ENCODE peak calls at places on chromosomes 4 and X, in six cellular contexts. One of them, this sample, is unnamed.

GRCh38 chr4:10180603-10180926 is 64.0 kb upstream of the WDR1 start:
- DNase-seq in activated T-cell treated with anti-CD3 and anti-CD28 coated beads for 1 hour: no peak
- DNase-seq in T-helper 1 cell: no peak
- DNase-seq in stimulated activated CD4-positive, alpha-beta T cell treated with anti-CD3 and anti-CD28 coated beads, Interleukin-1b, Interleukin-23, amount 100 ng/mL, for 24 hours: no peak
- DNase-seq in A172: no peak
- DNase-seq in T-cell: no peak
- DNase-seq in this sample: no peak

GRCh38 chrX:154797006-154797405 is 8.3 kb downstream of the MPP1 start:
- DNase-seq in T-cell: no peak
- DNase-seq in A172: peak; percentile 67
- DNase-seq in activated T-cell treated with anti-CD3 and anti-CD28 coated beads for 1 hour: no peak
- DNase-seq in T-helper 1 cell: no peak
- DNase-seq in stimulated activated CD4-positive, alpha-beta T cell treated with anti-CD3 and anti-CD28 coated beads, Interleukin-1b, Interleukin-23, amount 100 ng/mL, for 24 hours: no peak
- DNase-seq in this sample: no peak

GRCh38 chr4:165426769-165427168 is 48.0 kb downstream of the CPE start:
- DNase-seq in T-helper 1 cell: no peak
- DNase-seq in A172: no peak
- DNase-seq in T-cell: no peak
- DNase-seq in stimulated activated CD4-positive, alpha-beta T cell treated with anti-CD3 and anti-CD28 coated beads, Interleukin-1b, Interleukin-23, amount 100 ng/mL, for 24 hours: no peak
- DNase-seq in activated T-cell treated with anti-CD3 and anti-CD28 coated beads for 1 hour: no peak
- DNase-seq in this sample: no peak

GRCh38 chr4:6916587-6917444 is 7.2 kb downstream of the TBC1D14 start:
- DNase-seq in T-helper 1 cell: peak; percentile 60
- DNase-seq in stimulated activated CD4-positive, alpha-beta T cell treated with anti-CD3 and anti-CD28 coated beads, Interleukin-1b, Interleukin-23, amount 100 ng/mL, for 24 hours: peak; percentile 41
- DNase-seq in activated T-cell treated with anti-CD3 and anti-CD28 coated beads for 1 hour: peak; percentile 40
- DNase-seq in A172: peak; percentile 74
- DNase-seq in T-cell: peak; percentile 30
- DNase-seq in this sample: peak; percentile 60

GRCh38 chr4:53923921-53924320 is 140.5 kb downstream of the CHIC2 start:
- DNase-seq in T-cell: no peak
- DNase-seq in activated T-cell treated with anti-CD3 and anti-CD28 coated beads for 1 hour: no peak
- DNase-seq in stimulated activated CD4-positive, alpha-beta T cell treated with anti-CD3 and anti-CD28 coated beads, Interleukin-1b, Interleukin-23, amount 100 ng/mL, for 24 hours: no peak
- DNase-seq in T-helper 1 cell: no peak
- DNase-seq in A172: no peak
- DNase-seq in this sample: no peak

GRCh38 chr4:143406523-143406922 is 69.8 kb downstream of the GAB1 start:
- DNase-seq in T-helper 1 cell: no peak
- DNase-seq in activated T-cell treated with anti-CD3 and anti-CD28 coated beads for 1 hour: no peak
- DNase-seq in A172: no peak
- DNase-seq in T-cell: no peak
- DNase-seq in stimulated activated CD4-positive, alpha-beta T cell treated with anti-CD3 and anti-CD28 coated beads, Interleukin-1b, Interleukin-23, amount 100 ng/mL, for 24 hours: peak; percentile 3
- DNase-seq in this sample: no peak

GRCh38 chr4:169229571-169230028 is 41.2 kb downstream of the SH3RF1 start:
- DNase-seq in activated T-cell treated with anti-CD3 and anti-CD28 coated beads for 1 hour: no peak
- DNase-seq in T-cell: no peak
- DNase-seq in stimulated activated CD4-positive, alpha-beta T cell treated with anti-CD3 and anti-CD28 coated beads, Interleukin-1b, Interleukin-23, amount 100 ng/mL, for 24 hours: no peak
- DNase-seq in A172: peak; percentile 95
- DNase-seq in T-helper 1 cell: no peak
- DNase-seq in this sample: no peak

GRCh38 chr4:10164877-10165283 is 48.3 kb upstream of the WDR1 start:
- DNase-seq in T-helper 1 cell: no peak
- DNase-seq in T-cell: no peak
- DNase-seq in activated T-cell treated with anti-CD3 and anti-CD28 coated beads for 1 hour: no peak
- DNase-seq in A172: peak; percentile 26
- DNase-seq in stimulated activated CD4-positive, alpha-beta T cell treated with anti-CD3 and anti-CD28 coated beads, Interleukin-1b, Interleukin-23, amount 100 ng/mL, for 24 hours: no peak
- DNase-seq in this sample: no peak

GRCh38 chr4:162782096-162782777 is 384.5 kb downstream of the NAF1 start:
- DNase-seq in activated T-cell treated with anti-CD3 and anti-CD28 coated beads for 1 hour: no peak
- DNase-seq in A172: no peak
- DNase-seq in stimulated activated CD4-positive, alpha-beta T cell treated with anti-CD3 and anti-CD28 coated beads, Interleukin-1b, Interleukin-23, amount 100 ng/mL, for 24 hours: no peak
- DNase-seq in T-cell: no peak
- DNase-seq in T-helper 1 cell: no peak
- DNase-seq in this sample: no peak

GRCh38 chr4:6192245-6192644 is 8.1 kb downstream of the JAKMIP1 start:
- DNase-seq in activated T-cell treated with anti-CD3 and anti-CD28 coated beads for 1 hour: no peak
- DNase-seq in stimulated activated CD4-positive, alpha-beta T cell treated with anti-CD3 and anti-CD28 coated beads, Interleukin-1b, Interleukin-23, amount 100 ng/mL, for 24 hours: no peak
- DNase-seq in T-cell: no peak
- DNase-seq in T-helper 1 cell: no peak
- DNase-seq in A172: peak; percentile 47
- DNase-seq in this sample: no peak

GRCh38 chr4:95508421-95508820 is 40.4 kb downstream of the UNC5C start:
- DNase-seq in activated T-cell treated with anti-CD3 and anti-CD28 coated beads for 1 hour: no peak
- DNase-seq in T-cell: no peak
- DNase-seq in stimulated activated CD4-positive, alpha-beta T cell treated with anti-CD3 and anti-CD28 coated beads, Interleukin-1b, Interleukin-23, amount 100 ng/mL, for 24 hours: no peak
- DNase-seq in A172: no peak
- DNase-seq in T-helper 1 cell: no peak
- DNase-seq in this sample: no peak